ENCODE peak calls at places on chromosomes 16 and 17, in four cellular contexts. O, L, H and I are unnamed samples.

GRCh38 chr16:75460441-75460840 is 4.0 kb downstream of the TMEM170A start:
- DNase-seq in H (no peak), L (no peak), O (no peak), I (no peak)

GRCh38 chr17:31687505-31688126 is 171.4 kb downstream of the COPRS start:
- DNase-seq in O (no peak), L (no peak), H (no peak), I (no peak)

GRCh38 chr16:10892782-10893181 is 15.8 kb downstream of the CIITA start:
- DNase-seq in O (no peak), H (no peak), L (no peak), I (no peak)

GRCh38 chr16:29883987-29884386 is 15.4 kb downstream of the SEZ6L2 start:
- DNase-seq in L (no peak), H (peak; percentile 42), O (no peak), I (no peak)

GRCh38 chr16:11613381-11614303 is 26.9 kb upstream of the LITAF start:
- DNase-seq in H (peak; percentile 64), L (no peak), O (peak; percentile 93), I (no peak)

GRCh38 chr17:80262291-80262690 is 1.6 kb downstream of the RNF213 start:
- DNase-seq in L (no peak), O (no peak), H (no peak), I (no peak)

GRCh38 chr16:70432800-70433455 is 6.0 kb downstream of the ST3GAL2 start:
- DNase-seq in O (peak; percentile 51), H (no peak), L (no peak), I (no peak)

GRCh38 chr16:4945560-4946502 is 8.9 kb upstream of the PPL start:
- DNase-seq in L (no peak), H (no peak), O (no peak), I (no peak)

GRCh38 chr17:32520737-32521399 is 34.1 kb downstream of the CDK5R1 start:
- DNase-seq in H (no peak), O (no peak), L (no peak), I (no peak)

GRCh38 chr17:78722101-78722761 is 59.8 kb downstream of the CYTH1 start:
- DNase-seq in O (no peak), L (no peak), H (no peak), I (no peak)

GRCh38 chr16:17367932-17368331 is 102.8 kb downstream of the XYLT1 start:
- DNase-seq in H (peak; percentile 24), O (no peak), L (no peak), I (no peak)

GRCh38 chr17:18166894-18167293 is 16.7 kb upstream of the ALKBH5 start:
- DNase-seq in L (no peak), O (no peak), H (no peak), I (no peak)

GRCh38 chr17:82807562-82807961 is 32.3 kb downstream of the ZNF750 start:
- DNase-seq in L (no peak), O (no peak), H (no peak), I (no peak)

GRCh38 chr16:50699345-50700159 is 6.1 kb downstream of the NOD2 start:
- DNase-seq in H (no peak), O (peak; percentile 52), L (no peak), I (no peak)

GRCh38 chr16:27236635-27237228 is 31.8 kb downstream of the NSMCE1 start:
- DNase-seq in H (no peak), O (no peak), L (no peak), I (no peak)

GRCh38 chr17:43778337-43779144 is at the start of gene DUSP3:
- DNase-seq in O (peak; percentile 54), H (peak; percentile 94), L (no peak), I (peak; percentile 92)

GRCh38 chr17:43769859-43770258 is 8.9 kb downstream of the DUSP3 start:
- DNase-seq in H (no peak), O (no peak), L (no peak), I (no peak)

GRCh38 chr17:43771463-43771862 is 7.3 kb downstream of the DUSP3 start:
- DNase-seq in L (no peak), H (no peak), O (no peak), I (no peak)

GRCh38 chr17:43772877-43773648 is 5.7 kb downstream of the DUSP3 start:
- DNase-seq in H (no peak), L (no peak), O (peak; percentile 95), I (no peak)

GRCh38 chr17:43774304-43775250 is 4.2 kb downstream of the DUSP3 start:
- DNase-seq in H (no peak), L (no peak), O (no peak), I (no peak)
- TF ChIP-seq SPI1 in H (no peak), L (no peak), O (no peak), I (no peak)

DNA sequence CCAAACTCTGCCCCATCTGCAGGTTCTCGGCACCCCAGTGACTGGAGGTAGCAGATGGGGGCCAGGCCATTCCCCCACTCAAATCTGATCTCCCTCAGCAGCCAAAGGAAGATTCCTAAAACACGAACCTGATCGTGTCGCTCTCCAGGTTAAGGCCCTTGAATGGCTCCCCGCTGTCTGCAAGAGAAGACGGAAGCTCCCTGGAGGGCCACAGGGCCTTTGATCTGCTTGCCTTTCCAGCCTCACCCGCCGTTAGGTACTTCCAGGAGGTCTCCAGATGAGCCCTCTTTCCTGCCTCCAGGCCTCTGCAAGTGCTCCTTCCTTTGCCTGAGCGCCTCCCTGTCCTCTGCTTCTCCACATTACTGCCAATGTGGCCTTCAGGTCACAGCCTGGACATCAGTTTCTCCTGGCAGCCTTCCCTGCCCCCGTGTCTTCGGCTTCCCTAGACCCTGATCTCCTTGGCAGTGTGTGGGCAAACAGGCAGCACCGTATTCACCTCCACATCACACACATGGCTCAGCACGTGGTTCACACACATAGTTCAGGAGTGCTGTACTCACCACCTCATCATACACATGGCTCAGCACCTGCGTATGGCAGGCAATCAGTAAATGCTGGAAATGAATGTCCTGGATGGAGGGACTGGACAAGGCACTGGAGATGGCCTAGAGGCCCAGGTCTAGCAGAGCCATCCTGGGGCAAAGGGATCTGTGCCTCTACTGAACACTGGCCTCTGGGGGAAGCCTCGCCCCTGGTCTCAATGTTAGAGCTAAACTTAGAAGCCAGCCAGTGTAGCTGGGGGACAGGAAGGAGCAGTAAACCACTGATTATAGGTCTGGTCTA is 26.4 kb upstream of the MRPS23 start:
- DNase-seq in L (no peak), O (no peak), H (no peak), I (no peak)
- TF ChIP-seq SPI1 in L (no peak), O (no peak), H (no peak), I (no peak)

DNA sequence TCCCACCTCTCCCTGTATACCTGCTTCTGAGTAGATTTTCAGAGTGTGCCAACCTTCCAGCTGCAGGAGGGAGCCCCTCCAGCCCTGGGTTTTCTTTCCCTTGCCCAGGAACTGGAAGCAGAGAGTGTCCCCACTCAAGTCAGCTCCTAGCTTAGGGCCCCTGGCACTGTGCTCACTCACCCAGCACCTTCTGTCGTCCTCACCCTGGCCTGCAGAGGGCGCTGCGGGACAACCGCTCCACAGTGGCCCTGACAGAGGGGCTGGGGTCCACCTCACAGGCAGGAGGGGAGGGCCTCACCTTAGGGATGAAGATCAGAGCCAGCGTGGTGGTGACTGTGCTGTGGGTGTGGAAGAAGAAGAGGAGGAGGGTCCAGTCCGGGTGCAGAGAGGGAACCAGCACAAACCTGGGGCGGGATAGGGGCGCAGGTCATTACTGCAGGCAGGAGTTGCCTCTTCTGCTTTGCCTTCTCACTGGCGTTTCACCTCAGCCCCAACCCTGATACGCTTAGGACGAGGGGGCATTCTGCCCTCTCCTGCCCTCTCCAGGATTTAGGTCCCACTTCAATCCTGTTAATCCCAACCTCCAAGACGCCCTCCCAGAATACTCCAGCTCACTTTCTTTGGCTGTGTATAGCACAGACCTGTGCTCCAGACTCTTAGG is 10.0 kb downstream of the GPR179 start:
- DNase-seq in L (no peak), H (peak; percentile 83), O (peak; percentile 58), I (peak; percentile 74)
- TF ChIP-seq SPI1 in L (no peak), H (no peak), O (no peak), I (no peak)

DNA sequence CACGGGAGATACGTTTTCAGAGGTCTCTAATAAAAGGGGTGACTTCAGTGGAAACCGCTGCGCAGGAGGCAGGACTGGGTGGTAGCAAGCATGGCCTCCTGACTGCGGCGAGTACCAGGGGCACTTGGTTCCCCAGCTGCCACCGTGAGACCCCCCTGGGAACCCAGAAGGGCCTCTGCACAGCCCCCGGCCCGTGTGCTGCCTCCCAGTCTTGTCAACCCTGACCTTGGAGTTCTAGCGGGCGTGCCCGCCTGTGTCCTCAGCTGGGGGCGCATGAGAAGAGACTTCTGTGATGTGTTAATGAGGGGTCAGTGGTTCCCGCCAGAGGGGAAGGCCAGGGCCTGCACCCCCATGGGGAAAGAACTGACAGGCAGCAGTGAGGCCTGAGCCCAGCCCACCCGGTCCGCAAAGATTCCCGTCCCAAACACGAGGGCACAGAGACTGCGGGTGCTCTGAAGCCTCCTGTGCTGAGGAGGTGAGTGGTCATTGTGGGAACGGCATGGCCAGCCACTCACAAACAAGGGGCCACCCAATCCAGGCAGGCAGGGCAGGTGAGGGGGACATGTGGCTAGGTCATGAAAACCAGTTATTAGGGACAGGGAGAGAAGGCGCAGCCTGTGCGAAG is 9.4 kb downstream of the ZNF276 start:
- DNase-seq in L (no peak), O (no peak), H (no peak), I (no peak)
- TF ChIP-seq SPI1 in L (no peak), O (no peak), H (no peak), I (no peak)

GRCh38 chr16:63890072-63890471 is 1231.8 kb downstream of the CDH11 start:
- DNase-seq in H (no peak), L (no peak), O (no peak), I (no peak)
- TF ChIP-seq SPI1 in H (no peak), L (no peak), O (no peak), I (no peak)

GRCh38 chr16:568401-569258 is 1.1 kb upstream of the PIGQ start:
- DNase-seq in H (peak; percentile 74), L (no peak), O (no peak), I (no peak)

GRCh38 chr16:567362-568256 is 804 bp downstream of the NHLRC4 start:
- DNase-seq in L (no peak), H (no peak), O (no peak), I (no peak)

GRCh38 chr16:565420-566330 is 1.1 kb upstream of the NHLRC4 start:
- DNase-seq in H (peak; percentile 49), L (no peak), O (no peak), I (no peak)

GRCh38 chr16:564690-565419 is 1.9 kb upstream of the NHLRC4 start:
- DNase-seq in H (no peak), L (no peak), O (no peak), I (no peak)

GRCh38 chr16:566475-567361 is at the start of gene NHLRC4:
- DNase-seq in L (no peak), H (peak; percentile 74), O (peak; percentile 87), I (peak; percentile 97)
- TF ChIP-seq SPI1 in L (peak; percentile 63), H (peak; percentile 85), O (peak; percentile 76), I (peak; percentile 65)

GRCh38 chr16:19166500-19166899 is 1.5 kb upstream of the SYT17 start:
- DNase-seq in L (no peak), O (no peak), H (no peak), I (no peak)
- TF ChIP-seq SPI1 in L (no peak), O (no peak), H (no peak), I (no peak)

DNA sequence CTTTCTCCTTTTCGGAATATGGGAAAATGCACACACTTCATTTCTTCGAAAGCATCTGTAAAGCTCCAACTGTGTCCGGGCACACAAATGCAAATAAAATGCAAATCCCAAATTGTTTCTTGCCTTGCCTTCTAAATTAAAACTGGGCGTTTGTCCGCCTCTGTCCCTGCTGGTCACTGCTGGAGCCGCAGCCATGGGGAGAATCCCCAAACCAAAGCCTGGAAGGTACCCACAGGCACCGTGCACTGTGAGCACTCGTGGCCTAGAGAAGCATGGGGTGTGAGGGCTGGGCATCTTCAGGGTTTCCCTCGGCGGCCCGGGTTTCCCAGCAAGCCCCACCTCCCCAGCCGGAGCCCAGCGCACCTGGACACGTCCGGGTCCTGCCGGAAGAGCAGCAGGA is 2.9 kb downstream of the SLC47A2 start:
- DNase-seq in O (no peak), L (no peak), H (no peak), I (no peak)
- TF ChIP-seq SPI1 in O (no peak), L (no peak), H (no peak), I (no peak)

GRCh38 chr16:1407749-1408148 is 6.8 kb downstream of the UNKL start:
- DNase-seq in L (no peak), H (no peak), O (no peak), I (no peak)
- TF ChIP-seq SPI1 in L (no peak), H (no peak), O (no peak), I (no peak)